ENCODE peak calls at places on chromosome 4, in five cellular contexts. F, X, Q, T and I are unnamed samples.

GRCh38 chr4:14225683-14226207 is 598.2 kb upstream of the BOD1L1 start:
- DNase-seq in F (no peak), X (no peak), Q (no peak), T (no peak), I (no peak)

GRCh38 chr4:186826866-186827541 is 103.3 kb upstream of the FAT1 start:
- DNase-seq in F (no peak), X (no peak), Q (peak; percentile 34), T (no peak), I (no peak)

GRCh38 chr4:101761405-101761804 is 29.1 kb upstream of the BANK1 start:
- DNase-seq in F (no peak), X (no peak), Q (no peak), T (no peak), I (no peak)

GRCh38 chr4:84965558-84966381 is 720 bp downstream of the WDFY3 start:
- DNase-seq in F (peak; percentile 38), X (peak; percentile 49), Q (peak; percentile 38), T (no peak), I (no peak)

GRCh38 chr4:105059337-105059736 is 87.3 kb upstream of the TET2 start:
- DNase-seq in F (no peak), X (peak; percentile 10), Q (no peak), T (no peak), I (no peak)

GRCh38 chr4:87033902-87034301 is 99.1 kb downstream of the AFF1 start:
- DNase-seq in F (no peak), X (no peak), Q (no peak), T (no peak), I (no peak)

GRCh38 chr4:150581611-150582010 is 340 bp upstream of the MAB21L2 start:
- DNase-seq in F (no peak), X (no peak), Q (no peak), T (no peak), I (no peak)

GRCh38 chr4:24889991-24890390 is 22.9 kb downstream of the CCDC149 start:
- DNase-seq in F (no peak), X (no peak), Q (no peak), T (no peak), I (no peak)

GRCh38 chr4:83389756-83390505 is 55.3 kb upstream of the HPSE start:
- DNase-seq in F (no peak), X (no peak), Q (no peak), T (no peak), I (no peak)

GRCh38 chr4:31045151-31045550 is 325.0 kb downstream of the PCDH7 start:
- DNase-seq in F (no peak), X (no peak), Q (no peak), T (no peak), I (no peak)

GRCh38 chr4:10495651-10496050 is 38.4 kb upstream of the ZNF518B start:
- DNase-seq in F (no peak), X (no peak), Q (no peak), T (no peak), I (no peak)

GRCh38 chr4:8046925-8047541 is 107.4 kb upstream of the AFAP1 start:
- DNase-seq in F (no peak), X (peak; percentile 63), Q (no peak), T (no peak), I (no peak)

GRCh38 chr4:32161382-32161781 is 1441.2 kb downstream of the PCDH7 start:
- DNase-seq in F (no peak), X (peak; percentile 84), Q (no peak), T (no peak), I (no peak)

GRCh38 chr4:156961241-156962068 is 10.1 kb downstream of the PDGFC start:
- DNase-seq in F (no peak), X (no peak), Q (no peak), T (no peak), I (no peak)

DNA sequence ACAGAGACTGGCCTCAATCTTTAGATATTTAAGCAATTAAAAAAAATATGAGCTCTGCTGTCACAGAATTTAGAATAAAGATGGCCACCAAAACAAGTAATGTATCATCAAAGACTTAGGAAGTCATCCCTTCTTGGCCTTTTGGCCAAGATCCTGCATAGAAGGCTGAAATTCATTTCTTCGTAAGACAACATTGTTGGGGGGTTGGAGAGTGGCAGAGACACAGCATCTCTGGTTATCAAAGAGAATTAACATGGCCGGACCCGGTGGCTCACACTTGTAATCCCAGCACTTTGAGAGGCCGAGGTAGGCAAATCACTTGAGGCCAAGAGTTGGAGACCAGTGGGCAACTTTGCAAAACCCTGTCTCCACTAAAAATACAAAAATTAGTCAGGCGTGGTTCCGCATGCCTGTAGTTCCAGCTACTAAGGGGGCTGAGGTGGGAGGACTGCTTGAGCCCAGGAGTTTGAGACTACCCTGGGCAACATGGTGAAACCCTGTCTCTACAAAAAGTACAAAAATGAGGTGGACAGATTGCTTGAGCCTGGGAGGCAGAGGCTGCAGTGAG is 4.0 kb downstream of the PPM1K start:
- DNase-seq in F (no peak), X (no peak), Q (no peak), T (no peak), I (no peak)
- H3K4me3 ChIP-seq in F (no peak overlapping the region), X (no peak overlapping the region), Q (no peak overlapping the region), T (no peak overlapping the region), I (no peak overlapping the region)

DNA sequence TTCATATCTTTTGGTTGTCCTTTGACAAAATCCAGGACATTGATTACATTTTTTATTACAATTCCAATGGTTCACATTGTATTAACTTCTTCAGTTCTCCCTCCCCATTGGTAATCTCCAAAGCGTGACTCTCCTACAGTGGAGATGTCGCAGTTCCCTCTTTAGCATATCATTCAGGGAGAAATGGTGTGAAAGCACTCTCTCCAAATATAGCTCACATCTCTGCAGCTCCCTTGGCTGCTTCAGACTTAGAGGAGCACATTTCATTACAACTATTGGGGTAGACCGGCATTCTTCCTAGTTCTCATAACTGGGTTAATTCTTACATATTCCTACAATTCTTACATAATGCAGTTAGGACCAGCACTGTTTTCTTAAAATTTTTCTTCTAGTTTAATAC is 25.3 kb downstream of the RNF150 start:
- DNase-seq in F (no peak), X (no peak), Q (no peak), T (no peak), I (no peak)
- H3K4me3 ChIP-seq in F (no peak overlapping the region), X (no peak overlapping the region), Q (no peak overlapping the region), T (no peak overlapping the region), I (no peak overlapping the region)

GRCh38 chr4:139633195-139633594 is 32.4 kb upstream of the MGST2 start:
- DNase-seq in F (no peak), X (no peak), Q (no peak), T (no peak), I (no peak)

GRCh38 chr4:139635966-139636365 is 29.7 kb upstream of the MGST2 start:
- DNase-seq in F (no peak), X (no peak), Q (no peak), T (no peak), I (no peak)

GRCh38 chr4:139629761-139630160 is 35.9 kb upstream of the MGST2 start:
- DNase-seq in F (no peak), X (no peak), Q (no peak), T (no peak), I (no peak)

GRCh38 chr4:139630991-139631390 is 34.6 kb upstream of the MGST2 start:
- DNase-seq in F (no peak), X (no peak), Q (no peak), T (no peak), I (no peak)

DNA sequence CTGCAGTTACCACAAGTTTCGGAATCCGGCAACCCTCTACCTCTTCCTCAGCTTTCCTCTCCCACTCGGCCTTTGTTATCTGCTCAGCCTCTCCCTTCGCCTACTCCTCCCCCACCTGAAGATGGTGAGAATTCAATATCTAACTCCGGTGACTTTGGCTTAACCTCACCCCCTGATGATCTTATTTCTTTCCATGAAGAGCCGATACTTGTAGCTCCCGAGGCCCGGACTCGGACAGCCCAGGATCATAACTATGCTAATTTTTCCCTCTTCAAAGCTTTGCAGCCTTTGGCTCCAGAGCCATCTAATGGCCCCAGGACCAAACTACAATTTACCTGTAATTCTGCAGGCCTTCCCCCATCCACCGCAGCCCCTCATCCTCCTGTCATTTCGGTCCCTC is 32.0 kb upstream of the MGST2 start:
- DNase-seq in F (peak; percentile 33), X (no peak), Q (peak; percentile 29), T (no peak), I (no peak)
- H3K4me3 ChIP-seq in F (peak overlapping the region; percentile 24), X (no peak overlapping the region), Q (no peak overlapping the region), T (no peak overlapping the region), I (no peak overlapping the region)

GRCh38 chr4:1041147-1041935 is 29.9 kb downstream of the FGFRL1 start:
- DNase-seq in F (no peak), X (peak; percentile 70), Q (peak; percentile 32), T (no peak), I (no peak)
- H3K4me3 ChIP-seq in F (no peak overlapping the region), X (no peak overlapping the region), Q (peak overlapping the region; percentile 16), T (no peak overlapping the region), I (no peak overlapping the region)

DNA sequence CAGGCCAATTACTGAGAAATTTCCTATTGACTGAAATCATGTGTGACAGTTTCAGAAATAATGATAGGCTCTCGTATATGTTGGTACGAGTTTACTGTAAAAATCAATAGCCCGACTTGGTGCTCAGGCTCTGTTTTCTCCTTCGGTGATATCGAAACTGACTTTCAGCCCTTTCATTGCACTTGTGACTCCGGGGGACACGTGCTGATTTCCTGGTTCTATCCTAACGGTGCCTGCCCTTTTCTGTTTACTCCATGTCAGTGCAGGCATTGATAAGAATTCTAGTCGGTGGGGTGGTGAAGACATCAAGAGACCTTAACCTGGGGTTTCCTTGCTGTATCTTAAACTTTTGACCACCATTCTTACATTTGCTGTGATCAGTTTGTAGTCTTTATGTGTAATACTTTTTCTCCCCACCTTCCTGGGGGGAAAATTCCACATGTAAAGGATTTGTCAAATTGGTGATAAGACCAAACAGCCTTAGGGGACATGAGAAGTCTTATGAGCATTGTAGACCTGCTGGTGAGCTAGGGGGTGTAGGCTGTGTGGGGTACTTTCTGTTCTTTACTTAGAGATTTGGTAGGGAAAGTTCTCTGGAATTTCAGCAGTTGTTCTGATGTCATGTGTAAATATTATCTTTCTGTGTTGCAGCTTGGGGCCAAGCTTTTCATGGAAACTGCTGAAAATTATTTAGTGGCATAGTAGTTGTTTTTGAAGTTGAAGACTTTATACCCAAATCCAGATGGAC is 52.7 kb downstream of the TMEM131L start:
- DNase-seq in F (no peak), X (no peak), Q (no peak), T (no peak), I (no peak)
- H3K4me3 ChIP-seq in F (no peak overlapping the region), X (no peak overlapping the region), Q (no peak overlapping the region), T (no peak overlapping the region), I (no peak overlapping the region)

GRCh38 chr4:154983714-154984113 is 202.6 kb downstream of the RBM46 start:
- DNase-seq in F (no peak), X (no peak), Q (no peak), T (no peak), I (no peak)
- H3K4me3 ChIP-seq in F (no peak overlapping the region), X (no peak overlapping the region), Q (no peak overlapping the region), T (no peak overlapping the region), I (no peak overlapping the region)

DNA sequence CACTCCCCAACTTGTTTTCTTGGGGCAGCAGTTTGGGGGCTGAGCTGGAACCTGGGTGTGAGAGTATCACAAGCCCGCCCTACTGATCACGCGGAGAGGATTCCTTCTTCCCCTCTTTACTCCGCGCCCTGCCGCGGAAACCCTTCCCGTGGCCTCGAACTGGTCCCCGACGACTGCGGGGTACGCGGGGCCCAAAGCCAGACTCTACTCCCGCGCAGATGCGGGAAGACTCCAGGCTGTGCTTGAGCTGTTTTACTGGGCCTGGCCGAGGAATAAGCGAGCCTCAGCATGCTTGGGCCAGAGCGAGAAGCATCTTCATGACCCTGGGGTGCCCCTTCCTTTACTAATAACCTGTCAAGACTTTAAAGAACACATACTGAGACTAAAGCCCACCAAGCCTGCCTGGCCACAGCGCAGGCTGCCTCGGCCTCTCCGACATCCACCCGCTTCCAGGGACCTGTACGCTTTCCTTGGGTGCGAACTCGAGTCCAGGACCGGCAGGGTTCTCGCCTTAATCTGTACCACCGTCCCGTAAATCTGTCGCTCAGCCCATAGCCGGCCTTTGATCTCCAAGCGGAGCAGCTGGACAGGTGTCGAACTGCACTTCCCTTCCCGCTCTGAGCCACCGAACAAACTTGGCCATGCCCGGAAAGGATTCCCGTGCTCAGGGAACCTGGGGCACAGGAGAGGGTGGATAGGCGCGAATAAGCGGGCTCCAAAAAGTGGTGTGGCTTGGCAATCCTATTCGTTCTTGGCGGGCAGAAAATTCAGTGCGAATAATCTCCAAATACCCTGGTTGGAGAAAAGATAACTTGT is 55.0 kb upstream of the TMEM33 start:
- DNase-seq in F (no peak), X (no peak), Q (no peak), T (no peak), I (no peak)
- H3K4me3 ChIP-seq in F (no peak overlapping the region), X (no peak overlapping the region), Q (no peak overlapping the region), T (no peak overlapping the region), I (no peak overlapping the region)